ENCODE peak calls at places on chromosomes 16 and 17, in ten cellular contexts. F, H, C, O, I, W, P, Y, A and D are unnamed samples.
A peak's percentile ranks its signal among the peaks of the same experiment; 100 is the strongest.

GRCh38 chr17:51362818-51363598 is 102.7 kb downstream of the UTP18 start:
- DNase-seq in F (no peak), H (no peak), C (no peak), O (no peak), I (no peak), W (no peak), P (no peak), Y (no peak), A (no peak), D (no peak)

GRCh38 chr16:68902376-68903345 is 59.3 kb downstream of the TANGO6 start:
- DNase-seq in F (peak; percentile 75), H (no peak), C (peak; percentile 15), O (peak; percentile 31), I (no peak), W (no peak), P (no peak), Y (no peak), A (peak; percentile 68), D (no peak)

GRCh38 chr17:4249452-4250029 is 14.2 kb downstream of the ANKFY1 start:
- DNase-seq in F (peak; percentile 61), H (no peak), C (no peak), O (peak; percentile 39), I (no peak), W (no peak), P (no peak), Y (no peak), A (peak; percentile 69), D (no peak)

GRCh38 chr16:28040039-28040438 is 23.5 kb downstream of the GSG1L start:
- DNase-seq in F (peak; percentile 22), H (no peak), C (no peak), O (no peak), I (no peak), W (no peak), P (no peak), Y (no peak), A (no peak), D (no peak)

GRCh38 chr16:46899443-46900143 is 15.4 kb downstream of the GPT2 start:
- DNase-seq in F (no peak), H (no peak), C (no peak), O (no peak), I (no peak), W (no peak), P (no peak), Y (no peak), A (no peak), D (no peak)

GRCh38 chr17:62862251-62862650 is 54.1 kb upstream of the MARCHF10 start:
- DNase-seq in F (no peak), H (no peak), C (no peak), O (no peak), I (no peak), W (no peak), P (no peak), Y (no peak), A (no peak), D (no peak)

GRCh38 chr17:13561606-13562270 is 40.0 kb downstream of the HS3ST3A1 start:
- DNase-seq in F (no peak), H (no peak), C (peak; percentile 78), O (peak; percentile 98), I (no peak), W (no peak), P (no peak), Y (no peak), A (peak; percentile 15), D (no peak)

GRCh38 chr17:39209317-39210092 is 9.4 kb downstream of the RPL19 start:
- DNase-seq in F (peak; percentile 57), H (peak; percentile 92), C (no peak), O (peak; percentile 59), I (peak; percentile 57), W (peak; percentile 39), P (peak; percentile 37), Y (peak; percentile 68), A (no peak), D (no peak)

DNA sequence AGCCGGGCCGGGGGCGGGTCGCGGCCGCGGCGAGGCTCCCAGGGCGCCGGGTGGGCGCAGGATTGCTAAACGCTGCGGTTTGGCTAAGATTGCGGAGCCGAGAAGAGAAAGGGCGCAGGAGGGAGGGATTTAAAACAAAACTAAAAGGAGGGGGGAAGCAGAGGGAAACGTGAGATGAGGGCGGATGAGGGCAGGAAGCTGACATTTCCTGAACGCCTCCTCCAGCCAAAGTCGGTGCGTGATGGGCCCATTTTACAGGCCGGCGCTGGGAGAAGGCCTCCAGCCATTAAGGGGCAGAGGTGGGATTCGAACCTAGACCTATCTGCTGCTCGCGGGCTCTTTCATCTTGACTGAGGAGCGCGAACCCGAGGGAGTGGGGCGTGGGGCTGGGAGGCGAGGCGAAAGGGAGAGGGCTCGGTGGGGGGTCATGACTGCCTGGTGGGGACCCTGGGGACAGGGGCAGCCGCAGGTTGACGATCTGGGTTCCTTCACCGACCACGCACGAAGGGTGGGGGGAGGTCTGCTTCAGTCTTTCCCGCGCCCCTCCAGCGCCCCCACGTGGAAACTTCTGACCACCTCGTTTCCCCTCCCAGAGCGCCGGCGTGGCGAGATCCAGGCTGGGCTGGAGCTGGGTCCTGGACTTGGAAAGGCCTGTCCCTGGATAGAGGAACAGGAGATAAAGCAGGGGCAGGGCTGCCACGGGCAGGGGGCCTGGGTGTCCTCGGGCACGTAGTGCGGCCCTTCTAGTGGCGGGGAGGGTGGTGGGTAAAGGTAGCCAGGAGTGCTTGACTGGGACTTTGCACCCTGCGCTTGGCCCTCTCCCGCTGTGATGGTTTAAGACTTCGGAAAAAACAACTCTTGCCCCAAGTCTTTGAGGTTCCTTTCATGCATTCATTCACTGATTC is 3.8 kb upstream of the TAC4 start:
- DNase-seq in F (peak; percentile 89), H (peak; percentile 90), C (peak; percentile 15), O (peak; percentile 55), I (peak; percentile 47), W (peak; percentile 61), P (peak; percentile 33), Y (peak; percentile 72), A (peak; percentile 73), D (no peak)
- H3K27ac ChIP-seq in F (no peak overlapping the region), H (peak overlapping the region; percentile 47), C (no peak overlapping the region), O (no peak overlapping the region), I (peak overlapping the region; percentile 68), W (peak overlapping the region; percentile 16), P (peak overlapping the region; percentile 40), Y (peak overlapping the region; percentile 81), A (peak overlapping the region; percentile 91), D (peak overlapping the region; percentile 56)

DNA sequence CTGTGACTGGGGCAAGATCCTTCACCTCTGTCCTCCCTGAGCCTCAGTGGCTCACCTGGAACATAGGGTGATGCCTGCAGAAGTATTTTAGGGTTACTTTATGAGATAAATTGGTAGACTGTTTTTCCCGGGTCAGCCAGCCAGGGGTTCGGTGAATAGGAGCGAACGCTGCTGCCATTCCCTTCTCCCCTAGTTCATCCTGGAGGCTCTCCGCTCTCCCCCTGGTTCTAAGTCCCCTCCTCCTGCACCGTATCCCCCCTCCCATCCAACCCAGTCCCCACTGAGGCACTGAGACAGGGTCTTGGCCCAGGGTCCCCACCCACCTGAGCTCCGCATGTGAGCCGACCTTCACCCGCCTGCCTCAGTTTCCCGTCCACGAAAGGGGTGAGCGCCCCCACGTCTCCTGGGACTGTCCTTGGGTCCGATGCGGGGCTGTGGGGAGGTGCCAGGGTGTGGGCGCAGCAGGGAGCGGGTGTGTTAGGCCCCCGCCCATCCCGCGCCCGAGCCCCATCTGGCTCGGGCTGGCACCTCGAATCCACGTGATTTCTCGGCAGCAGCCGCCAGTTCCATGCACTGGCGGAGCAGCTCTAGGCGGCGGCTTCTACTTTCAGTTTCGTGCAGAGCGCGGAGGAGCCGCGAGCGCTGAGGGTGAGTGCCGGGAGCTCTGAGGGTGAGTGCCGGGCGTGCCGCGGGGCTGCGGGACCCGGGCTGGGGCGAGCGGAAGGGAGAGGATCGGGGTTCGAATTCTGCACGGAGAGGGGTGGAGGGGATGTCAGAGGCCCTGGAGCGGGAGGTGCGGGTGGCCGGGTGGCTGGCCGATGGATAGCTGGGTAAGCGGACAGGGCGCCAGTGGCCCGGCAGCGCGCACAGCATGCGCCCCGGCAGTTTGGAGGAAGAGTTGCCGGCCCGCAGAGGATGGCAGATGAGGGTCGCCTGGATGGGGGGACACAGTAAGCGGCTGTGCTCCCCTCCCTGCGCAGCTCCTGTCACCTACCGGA is at the start of gene NLRC5:
- DNase-seq in F (peak; percentile 78), H (peak; percentile 94), C (peak; percentile 39), O (peak; percentile 65), I (peak; percentile 81), W (peak; percentile 89), P (peak; percentile 77), Y (peak; percentile 90), A (peak; percentile 62), D (no peak)
- H3K27ac ChIP-seq in F (no peak within 1 kb of the TSS), H (peak within 1 kb of the TSS; percentile 83), C (peak within 1 kb of the TSS; percentile 65), O (peak within 1 kb of the TSS; percentile 62), I (peak within 1 kb of the TSS; percentile 93), W (peak within 1 kb of the TSS; percentile 93), P (peak within 1 kb of the TSS; percentile 88), Y (peak within 1 kb of the TSS; percentile 98), A (peak within 1 kb of the TSS; percentile 89), D (peak within 1 kb of the TSS; percentile 93)

DNA sequence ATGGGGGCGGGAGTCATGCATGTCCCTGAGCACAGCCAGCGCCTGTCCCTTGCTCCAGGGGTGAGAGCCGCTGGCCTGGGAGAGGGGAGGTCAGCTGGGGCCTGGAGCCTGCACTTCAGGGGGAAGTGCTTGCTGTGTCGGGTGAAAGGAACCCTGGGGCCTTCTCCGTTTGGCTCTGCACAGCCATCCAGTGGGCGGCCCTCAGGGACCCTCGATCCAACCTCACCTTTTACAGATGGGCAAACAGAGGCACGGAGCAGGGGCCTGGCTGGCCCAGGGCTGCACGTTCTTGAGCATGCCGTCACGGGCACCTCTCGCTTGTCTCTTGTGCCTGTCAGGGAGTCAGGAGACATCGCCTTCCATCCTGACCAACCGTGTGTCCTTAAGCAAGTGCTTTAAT is 1.8 kb downstream of the SNX20 start:
- DNase-seq in F (no peak), H (no peak), C (no peak), O (no peak), I (no peak), W (no peak), P (no peak), Y (no peak), A (no peak), D (no peak)
- H3K27ac ChIP-seq in F (no peak overlapping the region), H (no peak overlapping the region), C (no peak overlapping the region), O (no peak overlapping the region), I (peak overlapping the region; percentile 84), W (peak overlapping the region; percentile 87), P (no peak overlapping the region), Y (peak overlapping the region; percentile 90), A (no peak overlapping the region), D (no peak overlapping the region)

GRCh38 chr16:56916571-56917403 is 15.2 kb upstream of the HERPUD1 start:
- DNase-seq in F (no peak), H (no peak), C (no peak), O (no peak), I (no peak), W (no peak), P (no peak), Y (no peak), A (no peak), D (no peak)
- H3K27ac ChIP-seq in F (no peak overlapping the region), H (peak overlapping the region; percentile 68), C (no peak overlapping the region), O (no peak overlapping the region), I (peak overlapping the region; percentile 24), W (peak overlapping the region; percentile 23), P (peak overlapping the region; percentile 55), Y (peak overlapping the region; percentile 31), A (no peak overlapping the region), D (peak overlapping the region; percentile 73)

DNA sequence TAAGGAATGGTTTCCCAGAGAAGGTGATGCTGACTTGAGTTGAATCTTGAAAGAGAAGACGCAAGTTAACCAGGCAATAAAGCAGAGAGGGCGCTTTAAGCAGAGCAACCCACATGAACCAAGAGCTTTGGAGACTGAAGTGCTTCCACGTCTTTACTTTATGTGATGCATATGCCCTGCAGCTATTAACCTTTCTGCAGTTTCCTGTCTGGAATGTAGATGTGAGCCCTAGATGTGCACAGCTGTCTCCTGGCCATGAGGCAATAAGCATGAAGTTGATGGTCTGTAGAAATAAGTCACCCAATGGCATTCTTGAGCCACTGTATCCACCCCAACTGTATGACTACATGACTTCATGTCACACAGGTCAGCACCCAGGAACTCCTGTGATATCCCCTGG is 5.7 kb upstream of the CHST4 start:
- DNase-seq in F (no peak), H (no peak), C (no peak), O (no peak), I (no peak), W (no peak), P (no peak), Y (no peak), A (no peak), D (no peak)
- H3K27ac ChIP-seq in F (no peak overlapping the region), H (no peak overlapping the region), C (no peak overlapping the region), O (no peak overlapping the region), I (no peak overlapping the region), W (no peak overlapping the region), P (no peak overlapping the region), Y (no peak overlapping the region), A (no peak overlapping the region), D (no peak overlapping the region)